ENCODE peak calls at places on chromosomes 3 and 15, in six cellular contexts. G, I, Q, A, E and O are unnamed samples.

GRCh38 chr3:835096-835495 is 257.7 kb upstream of the CNTN6 start:
- DNase-seq in I (no peak), E (no peak), Q (no peak), A (no peak), G (no peak), O (no peak)

GRCh38 chr3:47961815-47962606 is 54.2 kb downstream of the MAP4 start:
- DNase-seq in I (no peak), Q (no peak), A (no peak), G (no peak), E (no peak), O (no peak)

GRCh38 chr3:13112521-13113345 is 39.5 kb upstream of the IQSEC1 start:
- DNase-seq in G (no peak), E (peak; percentile 20), A (no peak), Q (no peak), I (no peak), O (no peak)

GRCh38 chr3:69142090-69142489 is 19.7 kb upstream of the LMOD3 start:
- DNase-seq in E (no peak), I (peak; percentile 57), G (no peak), A (no peak), Q (no peak), O (no peak)

GRCh38 chr15:71547066-71547465 is 263.3 kb upstream of the NR2E3 start:
- DNase-seq in A (peak; percentile 84), E (peak; percentile 49), I (no peak), G (no peak), Q (no peak), O (peak; percentile 70)

GRCh38 chr15:58469432-58470353 is 37.9 kb downstream of the LIPC start:
- DNase-seq in Q (peak; percentile 98), I (peak; percentile 97), A (no peak), G (peak; percentile 69), E (peak; percentile 71), O (no peak)

GRCh38 chr3:16200411-16200810 is 25.9 kb downstream of the GALNT15 start:
- DNase-seq in Q (peak; percentile 37), I (peak; percentile 67), E (no peak), A (no peak), G (no peak), O (no peak)

GRCh38 chr3:126544596-126545281 is 14.0 kb downstream of the C3orf22 start:
- DNase-seq in A (no peak), I (no peak), Q (no peak), E (peak; percentile 13), G (no peak), O (peak; percentile 20)

GRCh38 chr15:75425966-75426500 is 25.5 kb downstream of the SIN3A start:
- DNase-seq in E (no peak), A (no peak), I (no peak), G (no peak), Q (no peak), O (no peak)

GRCh38 chr15:101047301-101047781 is 128.2 kb downstream of the LRRK1 start:
- DNase-seq in Q (peak; percentile 63), A (peak; percentile 47), G (no peak), E (peak; percentile 42), I (no peak), O (peak; percentile 6)
- H3K4me1 ChIP-seq in Q (peaks cover 38% of the 10 kb centered on the region), A (no peaks in the 10 kb centered on the region), G (no peaks in the 10 kb centered on the region), E (no peaks in the 10 kb centered on the region), I (peaks cover 9% of the 10 kb centered on the region), O (peaks cover 15% of the 10 kb centered on the region)

GRCh38 chr15:99925661-99926461 is 192.6 kb upstream of the LYSMD4 start:
- DNase-seq in E (peak; percentile 60), A (peak; percentile 88), G (peak; percentile 24), Q (peak; percentile 4), I (no peak), O (peak; percentile 78)
- H3K4me3 ChIP-seq in E (peak overlapping the region; percentile 50), A (peak overlapping the region; percentile 47), G (peak overlapping the region; percentile 38), Q (peak overlapping the region; percentile 24), I (peak overlapping the region; percentile 44), O (peak overlapping the region; percentile 51)

DNA sequence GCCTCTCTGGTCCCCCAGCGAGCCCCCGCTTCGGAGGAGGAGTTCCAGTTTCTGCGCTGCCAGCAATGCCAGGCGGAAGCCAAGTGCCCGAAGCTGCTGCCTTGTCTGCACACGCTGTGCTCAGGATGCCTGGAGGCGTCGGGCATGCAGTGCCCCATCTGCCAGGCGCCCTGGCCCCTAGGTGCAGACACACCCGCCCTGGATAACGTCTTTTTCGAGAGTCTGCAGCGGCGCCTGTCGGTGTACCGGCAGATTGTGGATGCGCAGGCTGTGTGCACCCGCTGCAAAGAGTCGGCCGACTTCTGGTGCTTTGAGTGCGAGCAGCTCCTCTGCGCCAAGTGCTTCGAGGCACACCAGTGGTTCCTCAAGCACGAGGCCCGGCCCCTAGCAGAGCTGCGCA is 3.5 kb downstream of the PML start:
- DNase-seq in I (no peak), A (no peak), Q (no peak), E (no peak), G (no peak), O (no peak)
- H3K4me1 ChIP-seq in I (peaks cover 3% of the 10 kb centered on the region), A (peaks cover 83% of the 10 kb centered on the region), Q (peaks cover 28% of the 10 kb centered on the region), E (peaks cover 17% of the 10 kb centered on the region), G (no peaks in the 10 kb centered on the region), O (peaks cover 75% of the 10 kb centered on the region)

DNA sequence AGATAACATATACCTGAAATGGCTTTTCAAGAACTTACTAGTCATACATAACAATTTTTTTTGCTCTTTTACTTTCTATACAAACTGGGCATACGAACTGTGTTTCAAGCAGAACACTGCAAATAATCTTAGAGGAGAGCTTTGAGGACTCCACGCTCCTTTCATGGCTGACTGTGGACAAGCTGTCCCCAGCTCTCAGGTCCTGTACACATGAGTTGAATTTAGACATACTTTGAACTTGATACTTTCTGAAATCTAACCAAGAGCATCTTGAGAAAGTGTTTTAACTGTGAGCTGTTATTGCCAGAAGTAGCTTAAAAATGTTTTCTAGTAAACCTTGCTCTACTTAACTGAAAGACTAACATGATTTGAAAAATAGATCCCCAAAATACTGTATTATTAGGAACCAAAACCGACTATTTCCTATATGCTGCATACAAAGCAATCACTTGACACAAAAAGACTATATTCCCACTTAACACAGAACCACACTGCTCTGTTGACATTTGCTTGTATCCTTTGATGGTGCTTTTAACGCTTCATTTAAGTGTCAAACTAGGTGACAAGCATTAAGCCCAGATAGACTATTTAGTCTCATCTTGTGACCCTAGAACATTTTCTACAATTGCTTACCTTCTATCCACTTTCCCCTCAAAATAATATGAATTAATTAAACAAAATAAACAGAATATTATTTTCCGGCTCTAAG is 755.8 kb downstream of the ROBO1 start:
- DNase-seq in E (no peak), G (no peak), A (no peak), I (no peak), Q (no peak), O (no peak)
- H3K4me3 ChIP-seq in E (no peak overlapping the region), G (no peak overlapping the region), A (no peak overlapping the region), I (no peak overlapping the region), Q (no peak overlapping the region), O (no peak overlapping the region)

GRCh38 chr3:139260041-139260486 is 83.8 kb upstream of the MRPS22 start:
- DNase-seq in A (peak; percentile 85), Q (no peak), I (no peak), E (no peak), G (no peak), O (no peak)
- H3K4me1 ChIP-seq in A (peaks cover 3% of the 10 kb centered on the region), Q (no peaks in the 10 kb centered on the region), I (no peaks in the 10 kb centered on the region), E (no peaks in the 10 kb centered on the region), G (no peaks in the 10 kb centered on the region), O (peaks cover 4% of the 10 kb centered on the region)

GRCh38 chr15:97875025-97875512 is 85.4 kb upstream of the ARRDC4 start:
- DNase-seq in E (no peak), I (no peak), Q (no peak), G (peak; percentile 9), A (no peak), O (no peak)
- H3K4me3 ChIP-seq in E (peak overlapping the region; percentile 33), I (no peak overlapping the region), Q (no peak overlapping the region), G (peak overlapping the region; percentile 41), A (peak overlapping the region; percentile 42), O (no peak overlapping the region)

GRCh38 chr15:59999064-59999377 is 5.1 kb upstream of the FOXB1 start:
- DNase-seq in Q (no peak), E (no peak), G (no peak), A (no peak), I (no peak), O (no peak)

GRCh38 chr15:60001642-60002527 is 2.2 kb upstream of the FOXB1 start:
- DNase-seq in Q (no peak), G (no peak), I (no peak), A (no peak), E (no peak), O (no peak)

GRCh38 chr15:59999558-60000112 is 4.5 kb upstream of the FOXB1 start:
- DNase-seq in A (no peak), E (no peak), Q (no peak), G (no peak), I (no peak), O (no peak)

GRCh38 chr15:60000824-60001641 is 3.1 kb upstream of the FOXB1 start:
- DNase-seq in I (no peak), A (no peak), Q (no peak), G (no peak), E (no peak), O (no peak)

DNA sequence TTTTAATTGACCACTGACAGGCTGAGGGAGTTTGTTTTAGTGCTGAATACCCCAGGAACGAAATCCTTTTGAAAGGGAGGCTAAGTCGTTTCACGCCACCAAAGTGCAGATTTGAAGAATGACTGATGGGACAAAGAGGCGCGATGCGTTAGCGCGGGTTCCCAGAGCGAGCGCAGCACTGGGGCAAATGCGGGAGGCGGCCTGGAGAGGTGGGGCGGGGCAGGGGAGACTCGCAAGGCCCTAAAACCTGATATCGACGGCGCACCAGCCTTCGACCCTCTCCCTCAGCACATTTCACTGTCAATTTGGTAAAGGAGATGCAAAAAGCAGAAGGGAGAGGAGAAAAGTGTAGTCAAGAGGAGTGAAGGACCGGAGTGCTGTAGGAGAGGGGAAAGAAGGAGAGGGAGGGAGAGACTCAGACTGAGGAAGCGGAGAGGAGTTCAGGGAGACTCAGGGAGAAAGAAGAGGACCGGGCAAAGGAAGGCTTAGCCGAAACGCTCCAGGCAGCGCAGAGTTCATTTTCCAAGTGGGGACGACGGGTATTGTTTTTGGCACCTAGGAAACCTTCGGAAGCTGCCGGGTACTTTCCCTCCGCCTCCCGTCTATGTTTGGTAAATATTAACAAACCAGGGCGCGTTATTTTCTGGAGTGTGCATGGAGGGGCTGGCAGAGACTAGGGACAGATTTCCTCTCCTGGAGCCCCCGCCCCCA is 3.8 kb upstream of the FOXB1 start:
- DNase-seq in E (no peak), G (no peak), Q (no peak), A (no peak), I (no peak), O (no peak)
- H3K4me1 ChIP-seq in E (peaks cover 2% of the 10 kb centered on the region), G (peaks cover 39% of the 10 kb centered on the region), Q (peaks cover 29% of the 10 kb centered on the region), A (peaks cover 43% of the 10 kb centered on the region), I (no peaks in the 10 kb centered on the region), O (peaks cover 18% of the 10 kb centered on the region)

DNA sequence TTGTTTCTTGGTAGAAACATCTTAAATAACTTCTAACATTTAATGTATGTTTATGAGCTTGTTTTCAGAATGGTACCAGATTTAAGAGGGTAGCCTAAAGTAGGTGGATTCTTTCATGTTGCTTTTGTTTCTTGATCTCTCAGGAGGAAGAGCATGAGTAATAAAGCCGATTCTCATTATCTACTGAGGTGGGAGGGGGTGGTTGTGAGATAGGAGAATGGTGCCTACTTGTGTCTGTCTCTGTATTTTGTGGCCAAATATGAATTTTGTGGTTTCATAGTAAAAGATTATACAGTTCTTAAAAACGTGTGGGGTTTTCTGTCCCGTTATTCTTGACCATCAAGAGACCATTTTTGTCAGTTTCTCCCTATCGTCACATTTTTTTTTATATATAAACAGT is 2.2 kb downstream of the ATP2C1 start:
- DNase-seq in G (no peak), A (no peak), I (no peak), E (no peak), Q (no peak), O (no peak)
- H3K4me3 ChIP-seq in G (no peak overlapping the region), A (no peak overlapping the region), I (no peak overlapping the region), E (peak overlapping the region; percentile 85), Q (peak overlapping the region; percentile 58), O (no peak overlapping the region)